ENCODE peak calls at places on chromosomes 1 and 21, in seven cellular contexts. One of them, this sample, is unnamed.

GRCh38 chr1:46219551-46220520 is 16.7 kb downstream of the LURAP1 start:
- DNase-seq in IMR-90: no peak
- DNase-seq in fibroblast of lung: no peak
- DNase-seq in cardiac muscle cell: no peak
- DNase-seq in epithelial cell of proximal tubule: no peak
- DNase-seq in small intestine: no peak
- DNase-seq in AG09309: no peak
- DNase-seq in this sample: peak

GRCh38 chr1:186498695-186499389 is 37.9 kb upstream of the PDC start:
- DNase-seq in IMR-90: peak
- DNase-seq in fibroblast of lung: peak
- DNase-seq in cardiac muscle cell: no peak
- DNase-seq in epithelial cell of proximal tubule: no peak
- DNase-seq in small intestine: peak
- DNase-seq in AG09309: no peak
- DNase-seq in this sample: peak

GRCh38 chr1:76827066-76827465 is 40.2 kb upstream of the ST6GALNAC5 start:
- DNase-seq in IMR-90: no peak
- DNase-seq in fibroblast of lung: peak
- DNase-seq in cardiac muscle cell: no peak
- DNase-seq in epithelial cell of proximal tubule: no peak
- DNase-seq in small intestine: no peak
- DNase-seq in AG09309: no peak
- DNase-seq in this sample: no peak

GRCh38 chr1:165075725-165076370 is 280.7 kb downstream of the LMX1A start:
- DNase-seq in IMR-90: peak
- DNase-seq in fibroblast of lung: peak
- DNase-seq in cardiac muscle cell: peak
- DNase-seq in epithelial cell of proximal tubule: no peak
- DNase-seq in small intestine: peak
- DNase-seq in AG09309: no peak
- DNase-seq in this sample: peak

GRCh38 chr1:226482975-226483660 is 65.4 kb upstream of the STUM start:
- DNase-seq in IMR-90: no peak
- DNase-seq in fibroblast of lung: no peak
- DNase-seq in cardiac muscle cell: peak
- DNase-seq in epithelial cell of proximal tubule: no peak
- DNase-seq in small intestine: peak
- DNase-seq in AG09309: no peak
- DNase-seq in this sample: no peak

GRCh38 chr1:24027838-24028468 is 47.8 kb upstream of the SRSF10 start:
- DNase-seq in IMR-90: peak
- DNase-seq in fibroblast of lung: peak
- DNase-seq in cardiac muscle cell: peak
- DNase-seq in epithelial cell of proximal tubule: no peak
- DNase-seq in small intestine: peak
- DNase-seq in AG09309: no peak
- DNase-seq in this sample: peak

GRCh38 chr1:47871799-47872353 is 125.3 kb downstream of the TRABD2B start:
- DNase-seq in IMR-90: no peak
- DNase-seq in fibroblast of lung: no peak
- DNase-seq in cardiac muscle cell: peak
- DNase-seq in epithelial cell of proximal tubule: peak
- DNase-seq in small intestine: peak
- DNase-seq in AG09309: no peak
- DNase-seq in this sample: peak

GRCh38 chr1:27491748-27492700 is 2.1 kb upstream of the WASF2 start:
- DNase-seq in IMR-90: no peak
- DNase-seq in fibroblast of lung: peak
- DNase-seq in cardiac muscle cell: no peak
- DNase-seq in epithelial cell of proximal tubule: no peak
- DNase-seq in small intestine: no peak
- DNase-seq in AG09309: no peak
- DNase-seq in this sample: no peak

GRCh38 chr1:232853994-232854532 is 48.8 kb downstream of the MAP10 start:
- DNase-seq in IMR-90: peak
- DNase-seq in fibroblast of lung: peak
- DNase-seq in cardiac muscle cell: no peak
- DNase-seq in epithelial cell of proximal tubule: peak
- DNase-seq in small intestine: no peak
- DNase-seq in AG09309: peak
- DNase-seq in this sample: peak

GRCh38 chr1:247110627-247111258 is 6.6 kb upstream of the ZNF669 start:
- DNase-seq in IMR-90: peak
- DNase-seq in fibroblast of lung: peak
- DNase-seq in cardiac muscle cell: no peak
- DNase-seq in epithelial cell of proximal tubule: no peak
- DNase-seq in small intestine: peak
- DNase-seq in AG09309: no peak
- DNase-seq in this sample: peak

GRCh38 chr1:4528590-4528989 is 125.8 kb upstream of the AJAP1 start:
- DNase-seq in IMR-90: no peak
- DNase-seq in fibroblast of lung: no peak
- DNase-seq in cardiac muscle cell: no peak
- DNase-seq in epithelial cell of proximal tubule: no peak
- DNase-seq in small intestine: no peak
- DNase-seq in AG09309: no peak
- DNase-seq in this sample: no peak

GRCh38 chr1:194043984-194044755 is 857.8 kb upstream of the B3GALT2 start:
- DNase-seq in IMR-90: peak
- DNase-seq in fibroblast of lung: peak
- DNase-seq in cardiac muscle cell: no peak
- DNase-seq in epithelial cell of proximal tubule: no peak
- DNase-seq in small intestine: no peak
- DNase-seq in AG09309: no peak
- DNase-seq in this sample: peak

GRCh38 chr1:13703128-13703513 is 3.1 kb downstream of the PRDM2 start:
- DNase-seq in IMR-90: no peak
- DNase-seq in fibroblast of lung: no peak
- DNase-seq in cardiac muscle cell: no peak
- DNase-seq in epithelial cell of proximal tubule: no peak
- DNase-seq in small intestine: no peak
- DNase-seq in AG09309: no peak
- DNase-seq in this sample: no peak

GRCh38 chr1:171116676-171117075 is 26.0 kb downstream of the FMO3 start:
- DNase-seq in IMR-90: peak
- DNase-seq in fibroblast of lung: peak
- DNase-seq in cardiac muscle cell: no peak
- DNase-seq in epithelial cell of proximal tubule: no peak
- DNase-seq in small intestine: no peak
- DNase-seq in AG09309: no peak
- DNase-seq in this sample: peak

GRCh38 chr1:207826557-207827487 is 75.0 kb downstream of the CD46 start:
- DNase-seq in IMR-90: no peak
- DNase-seq in fibroblast of lung: no peak
- DNase-seq in cardiac muscle cell: no peak
- DNase-seq in epithelial cell of proximal tubule: no peak
- DNase-seq in small intestine: peak
- DNase-seq in AG09309: no peak
- DNase-seq in this sample: no peak

GRCh38 chr1:225817611-225818061 is 7.7 kb downstream of the EPHX1 start:
- DNase-seq in IMR-90: peak
- DNase-seq in fibroblast of lung: peak
- DNase-seq in cardiac muscle cell: no peak
- DNase-seq in epithelial cell of proximal tubule: peak
- DNase-seq in small intestine: peak
- DNase-seq in AG09309: peak
- DNase-seq in this sample: peak

GRCh38 chr1:39394059-39394458 is 97.4 kb upstream of the BMP8A start:
- DNase-seq in IMR-90: no peak
- DNase-seq in fibroblast of lung: no peak
- DNase-seq in cardiac muscle cell: no peak
- DNase-seq in epithelial cell of proximal tubule: no peak
- DNase-seq in small intestine: no peak
- DNase-seq in AG09309: no peak
- DNase-seq in this sample: no peak

GRCh38 chr1:164999135-164999534 is 357.4 kb downstream of the LMX1A start:
- DNase-seq in IMR-90: no peak
- DNase-seq in fibroblast of lung: no peak
- DNase-seq in cardiac muscle cell: no peak
- DNase-seq in epithelial cell of proximal tubule: no peak
- DNase-seq in small intestine: no peak
- DNase-seq in AG09309: no peak
- DNase-seq in this sample: no peak

GRCh38 chr1:63636192-63637105 is 43.2 kb downstream of the PGM1 start:
- DNase-seq in IMR-90: no peak
- DNase-seq in fibroblast of lung: no peak
- DNase-seq in cardiac muscle cell: no peak
- DNase-seq in epithelial cell of proximal tubule: no peak
- DNase-seq in small intestine: no peak
- DNase-seq in AG09309: no peak
- DNase-seq in this sample: peak

GRCh38 chr1:29504266-29504665 is 267.9 kb downstream of the PTPRU start:
- DNase-seq in IMR-90: no peak
- DNase-seq in fibroblast of lung: peak
- DNase-seq in cardiac muscle cell: no peak
- DNase-seq in epithelial cell of proximal tubule: no peak
- DNase-seq in small intestine: no peak
- DNase-seq in AG09309: no peak
- DNase-seq in this sample: no peak

GRCh38 chr1:186374313-186375151 is 521 bp downstream of the TPR start:
- DNase-seq in IMR-90: peak
- DNase-seq in fibroblast of lung: peak
- DNase-seq in cardiac muscle cell: peak
- DNase-seq in epithelial cell of proximal tubule: no peak
- DNase-seq in small intestine: peak
- DNase-seq in AG09309: no peak
- DNase-seq in this sample: peak

GRCh38 chr1:161175771-161176453 is 1.4 kb downstream of the B4GALT3 start:
- DNase-seq in IMR-90: no peak
- DNase-seq in fibroblast of lung: no peak
- DNase-seq in cardiac muscle cell: no peak
- DNase-seq in epithelial cell of proximal tubule: no peak
- DNase-seq in small intestine: no peak
- DNase-seq in AG09309: no peak
- DNase-seq in this sample: no peak
- H3K4me3 ChIP-seq in IMR-90: no peak
- H3K4me3 ChIP-seq in fibroblast of lung: no peak
- H3K4me3 ChIP-seq in cardiac muscle cell: no peak
- H3K4me3 ChIP-seq in epithelial cell of proximal tubule: peak
- H3K4me3 ChIP-seq in small intestine: no peak
- H3K4me3 ChIP-seq in AG09309: no peak
- H3K4me3 ChIP-seq in this sample: peak

DNA sequence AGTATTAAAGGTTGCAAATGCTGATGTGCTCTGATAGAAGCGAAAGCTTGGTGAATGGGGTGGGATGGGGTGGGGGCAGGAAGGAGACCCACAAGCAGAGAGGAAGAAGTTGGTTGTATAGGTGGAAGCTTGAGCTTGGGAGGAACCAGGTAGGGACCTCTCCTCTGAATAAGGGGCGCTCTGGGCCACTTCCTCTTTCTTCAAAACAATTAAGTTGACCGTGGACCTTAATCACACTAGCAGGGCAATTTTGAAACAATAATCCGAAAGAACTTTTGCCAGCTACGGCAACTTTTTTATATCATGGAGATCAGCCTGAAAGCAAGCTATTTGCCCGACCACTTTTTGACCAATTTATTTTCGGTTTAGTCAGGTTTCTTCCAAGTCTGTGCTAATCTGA is 1.9 kb upstream of the DYRK1A start:
- DNase-seq in IMR-90: no peak
- DNase-seq in fibroblast of lung: no peak
- DNase-seq in cardiac muscle cell: no peak
- DNase-seq in epithelial cell of proximal tubule: no peak
- DNase-seq in small intestine: peak
- DNase-seq in AG09309: no peak
- DNase-seq in this sample: no peak
- H3K4me3 ChIP-seq in IMR-90: no peak
- H3K4me3 ChIP-seq in fibroblast of lung: no peak
- H3K4me3 ChIP-seq in cardiac muscle cell: peak
- H3K4me3 ChIP-seq in epithelial cell of proximal tubule: peak
- H3K4me3 ChIP-seq in small intestine: peak
- H3K4me3 ChIP-seq in AG09309: no peak
- H3K4me3 ChIP-seq in this sample: no peak

GRCh38 chr1:169112241-169112640 is 5.8 kb downstream of the ATP1B1 start:
- DNase-seq in IMR-90: peak
- DNase-seq in fibroblast of lung: no peak
- DNase-seq in cardiac muscle cell: no peak
- DNase-seq in epithelial cell of proximal tubule: no peak
- DNase-seq in small intestine: peak
- DNase-seq in AG09309: no peak
- DNase-seq in this sample: no peak

GRCh38 chr1:169109561-169110134 is 3.2 kb downstream of the ATP1B1 start:
- DNase-seq in IMR-90: peak
- DNase-seq in fibroblast of lung: peak
- DNase-seq in cardiac muscle cell: peak
- DNase-seq in epithelial cell of proximal tubule: peak
- DNase-seq in small intestine: peak
- DNase-seq in AG09309: no peak
- DNase-seq in this sample: peak

GRCh38 chr1:169110265-169110664 is 3.8 kb downstream of the ATP1B1 start:
- DNase-seq in IMR-90: no peak
- DNase-seq in fibroblast of lung: no peak
- DNase-seq in cardiac muscle cell: no peak
- DNase-seq in epithelial cell of proximal tubule: no peak
- DNase-seq in small intestine: peak
- DNase-seq in AG09309: no peak
- DNase-seq in this sample: no peak

GRCh38 chr1:169111472-169111871 is 5.0 kb downstream of the ATP1B1 start:
- DNase-seq in IMR-90: no peak
- DNase-seq in fibroblast of lung: no peak
- DNase-seq in cardiac muscle cell: no peak
- DNase-seq in epithelial cell of proximal tubule: no peak
- DNase-seq in small intestine: no peak
- DNase-seq in AG09309: no peak
- DNase-seq in this sample: no peak

GRCh38 chr1:169110691-169111447 is 4.4 kb downstream of the ATP1B1 start:
- DNase-seq in IMR-90: peak
- DNase-seq in fibroblast of lung: peak
- DNase-seq in cardiac muscle cell: no peak
- DNase-seq in epithelial cell of proximal tubule: no peak
- DNase-seq in small intestine: no peak
- DNase-seq in AG09309: no peak
- DNase-seq in this sample: peak
- H3K4me3 ChIP-seq in IMR-90: no peak
- H3K4me3 ChIP-seq in fibroblast of lung: no peak
- H3K4me3 ChIP-seq in cardiac muscle cell: peak
- H3K4me3 ChIP-seq in epithelial cell of proximal tubule: peak
- H3K4me3 ChIP-seq in small intestine: no peak
- H3K4me3 ChIP-seq in AG09309: no peak
- H3K4me3 ChIP-seq in this sample: no peak

GRCh38 chr1:32894681-32895080 is 6.5 kb downstream of the TMEM54 start:
- DNase-seq in IMR-90: no peak
- DNase-seq in fibroblast of lung: no peak
- DNase-seq in cardiac muscle cell: no peak
- DNase-seq in epithelial cell of proximal tubule: no peak
- DNase-seq in small intestine: no peak
- DNase-seq in AG09309: no peak
- DNase-seq in this sample: no peak

GRCh38 chr1:32892368-32893197 is 6.3 kb downstream of the HPCA start:
- DNase-seq in IMR-90: no peak
- DNase-seq in fibroblast of lung: peak
- DNase-seq in cardiac muscle cell: peak
- DNase-seq in epithelial cell of proximal tubule: no peak
- DNase-seq in small intestine: peak
- DNase-seq in AG09309: no peak
- DNase-seq in this sample: peak

GRCh38 chr1:32893198-32894018 is 7.1 kb downstream of the HPCA start:
- DNase-seq in IMR-90: peak
- DNase-seq in fibroblast of lung: peak
- DNase-seq in cardiac muscle cell: no peak
- DNase-seq in epithelial cell of proximal tubule: no peak
- DNase-seq in small intestine: peak
- DNase-seq in AG09309: no peak
- DNase-seq in this sample: peak

GRCh38 chr1:32895325-32896215 is 5.6 kb downstream of the TMEM54 start:
- DNase-seq in IMR-90: no peak
- DNase-seq in fibroblast of lung: no peak
- DNase-seq in cardiac muscle cell: no peak
- DNase-seq in epithelial cell of proximal tubule: no peak
- DNase-seq in small intestine: no peak
- DNase-seq in AG09309: no peak
- DNase-seq in this sample: no peak

GRCh38 chr1:32894019-32894600 is 7.1 kb downstream of the TMEM54 start:
- DNase-seq in IMR-90: no peak
- DNase-seq in fibroblast of lung: no peak
- DNase-seq in cardiac muscle cell: no peak
- DNase-seq in epithelial cell of proximal tubule: no peak
- DNase-seq in small intestine: no peak
- DNase-seq in AG09309: no peak
- DNase-seq in this sample: no peak
- H3K4me3 ChIP-seq in IMR-90: no peak
- H3K4me3 ChIP-seq in fibroblast of lung: no peak
- H3K4me3 ChIP-seq in cardiac muscle cell: no peak
- H3K4me3 ChIP-seq in epithelial cell of proximal tubule: no peak
- H3K4me3 ChIP-seq in small intestine: no peak
- H3K4me3 ChIP-seq in AG09309: no peak
- H3K4me3 ChIP-seq in this sample: no peak

This sample was measured in fibroblast of mammary gland.